ENCODE peak calls at places on chromosomes 5 and 9, in five cellular contexts. M, L, B, V and G are unnamed samples.

GRCh38 chr9:91663858-91664257 is 240.2 kb upstream of the NFIL3 start:
- DNase-seq in V (no peak), M (no peak), L (peak; percentile 57), B (no peak), G (no peak)

GRCh38 chr9:113590991-113591898 is 127.7 kb downstream of the RGS3 start:
- DNase-seq in B (peak; percentile 46), L (peak; percentile 72), M (peak; percentile 85), V (peak; percentile 77), G (peak; percentile 56)

GRCh38 chr5:171750316-171750788 is 35.3 kb upstream of the SMIM23 start:
- DNase-seq in V (no peak), L (peak; percentile 86), M (peak; percentile 59), B (no peak), G (no peak)

GRCh38 chr5:139906661-139907060 is 111.1 kb downstream of the PSD2 start:
- DNase-seq in V (no peak), L (no peak), M (no peak), B (no peak), G (no peak)

GRCh38 chr9:89274838-89275237 is 36.2 kb upstream of the CKS2 start:
- DNase-seq in M (no peak), L (peak; percentile 92), B (no peak), V (no peak), G (peak; percentile 53)

GRCh38 chr9:23938908-23939307 is 112.9 kb upstream of the ELAVL2 start:
- DNase-seq in M (no peak), V (no peak), L (no peak), B (no peak), G (no peak)

GRCh38 chr5:170363671-170364070 is 25.5 kb downstream of the KCNMB1 start:
- DNase-seq in V (no peak), L (no peak), M (no peak), B (no peak), G (no peak)

GRCh38 chr9:72041775-72042194 is 18.6 kb downstream of the C9orf57 start:
- DNase-seq in B (no peak), L (peak; percentile 96), V (no peak), M (peak; percentile 36), G (peak; percentile 49)

GRCh38 chr5:179124853-179125788 is 64.9 kb downstream of the ZNF354C start:
- DNase-seq in B (no peak), L (no peak), M (no peak), V (no peak), G (no peak)

GRCh38 chr9:29078063-29078660 is 1504.9 kb upstream of the C9orf72 start:
- DNase-seq in V (no peak), B (no peak), M (no peak), L (peak; percentile 84), G (peak; percentile 42)

GRCh38 chr9:70773579-70773978 is 347.8 kb downstream of the TRPM3 start:
- DNase-seq in L (no peak), B (no peak), V (no peak), M (no peak), G (no peak)

GRCh38 chr9:101026824-101027223 is 1.7 kb upstream of the PLPPR1 start:
- DNase-seq in V (no peak), B (no peak), L (no peak), M (no peak), G (no peak)

GRCh38 chr5:102627311-102627710 is 127.8 kb upstream of the PAM start:
- DNase-seq in M (no peak), L (peak; percentile 27), B (no peak), V (no peak), G (peak; percentile 16)

GRCh38 chr5:44565872-44566271 is 176.7 kb upstream of the FGF10 start:
- DNase-seq in L (peak; percentile 50), M (no peak), V (no peak), B (no peak), G (no peak)

GRCh38 chr9:81720450-81721086 is 31.2 kb upstream of the TLE1 start:
- DNase-seq in V (no peak), M (no peak), L (no peak), B (no peak), G (no peak)

GRCh38 chr9:137127301-137128157 is 11.4 kb upstream of the GRIN1 start:
- DNase-seq in L (no peak), B (peak; percentile 63), V (peak; percentile 78), M (no peak), G (no peak)

GRCh38 chr9:134616341-134616740 is 25.3 kb upstream of the COL5A1 start:
- DNase-seq in L (no peak), B (no peak), V (no peak), M (no peak), G (no peak)

GRCh38 chr9:21931428-21931827 is 62.8 kb downstream of the CDKN2A start:
- DNase-seq in B (no peak), V (no peak), M (no peak), L (no peak), G (no peak)

GRCh38 chr5:177500685-177501522 is 3.5 kb upstream of the PDLIM7 start:
- DNase-seq in M (peak; percentile 95), B (peak; percentile 92), L (peak; percentile 90), V (peak; percentile 86), G (peak; percentile 67)

GRCh38 chr5:9865574-9865973 is 235.4 kb upstream of the TAS2R1 start:
- DNase-seq in L (no peak), B (no peak), M (no peak), V (no peak), G (no peak)

GRCh38 chr9:114911167-114911821 is 19.1 kb downstream of the TNFSF8 start:
- DNase-seq in L (peak; percentile 77), B (no peak), M (no peak), V (no peak), G (no peak)
- TF ChIP-seq CTCF in L (peak; percentile 68), B (peak; percentile 42), M (peak; percentile 77), V (peak; percentile 14), G (peak; percentile 78)

DNA sequence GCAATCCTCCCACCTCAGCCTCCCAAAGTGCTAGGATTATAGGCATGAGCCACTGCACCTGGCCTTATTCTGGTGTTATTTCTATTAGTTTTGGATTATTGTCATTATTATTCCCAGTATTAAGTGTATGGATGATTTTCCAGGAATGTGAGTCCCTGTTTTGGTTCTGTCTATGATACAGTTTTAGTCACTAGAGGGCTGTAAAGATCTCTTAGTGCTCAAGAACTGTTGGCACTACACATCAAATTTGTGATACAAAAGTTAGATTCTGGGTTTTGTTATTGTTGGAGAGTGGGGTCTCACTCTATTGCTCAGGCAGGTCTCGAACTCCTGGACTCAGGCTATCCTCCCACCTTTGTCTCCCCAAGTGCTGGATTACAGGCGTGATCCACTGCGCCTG is 12.1 kb downstream of the CCL28 start:
- DNase-seq in B (no peak), L (peak; percentile 37), M (no peak), V (no peak), G (no peak)
- TF ChIP-seq CTCF in B (no peak), L (peak; percentile 47), M (no peak), V (no peak), G (peak; percentile 43)

DNA sequence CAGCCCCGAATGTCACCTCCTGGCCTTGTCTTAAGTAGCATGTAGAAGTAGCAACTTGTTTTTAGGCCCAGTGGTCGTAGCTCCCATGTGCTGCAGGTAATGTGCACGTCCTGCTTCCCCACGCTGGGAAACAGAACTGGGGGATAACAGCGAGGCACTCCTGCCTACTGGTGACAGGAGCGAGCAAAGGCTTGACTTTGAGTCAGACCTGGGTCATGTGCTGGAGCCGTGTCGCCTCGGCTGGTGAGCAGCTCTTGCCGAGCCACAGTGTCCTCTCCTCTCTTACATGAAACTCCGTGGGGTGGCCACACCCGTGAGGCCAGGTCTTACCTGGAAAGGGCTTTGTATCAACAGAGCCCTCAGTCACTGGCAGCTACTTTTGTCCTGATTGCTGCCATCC is 17.5 kb upstream of the POMT1 start:
- DNase-seq in V (no peak), B (no peak), L (no peak), M (no peak), G (no peak)
- TF ChIP-seq CTCF in V (no peak), B (no peak), L (no peak), M (no peak), G (no peak)

GRCh38 chr5:150672237-150672883 is 11.3 kb downstream of the MYOZ3 start:
- DNase-seq in B (no peak), V (peak; percentile 28), L (peak; percentile 65), M (peak; percentile 61), G (no peak)
- TF ChIP-seq CTCF in B (no peak), V (no peak), L (no peak), M (no peak), G (peak; percentile 8)

DNA sequence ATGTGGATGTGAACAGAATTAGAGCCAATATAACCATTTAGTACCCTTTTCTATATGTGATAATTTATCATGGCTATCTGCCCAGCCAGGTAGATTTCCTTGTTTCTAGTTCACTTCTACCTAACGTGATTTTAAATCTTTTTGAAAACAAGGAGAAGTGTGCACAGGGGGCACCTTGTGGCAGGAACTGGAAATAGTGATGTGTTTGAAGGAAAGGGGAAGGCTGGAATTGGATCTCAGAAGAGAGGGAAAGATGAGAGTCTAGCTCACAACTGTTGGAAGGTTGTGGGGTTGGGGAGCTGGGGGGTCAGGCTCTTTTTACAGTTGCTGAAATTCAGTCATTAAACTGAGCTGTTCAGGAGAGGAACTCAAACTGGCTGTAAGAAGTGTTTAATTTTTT is 219.5 kb downstream of the KCTD16 start:
- DNase-seq in L (peak; percentile 44), V (no peak), M (no peak), B (no peak), G (no peak)
- TF ChIP-seq CTCF in L (peak; percentile 43), V (no peak), M (peak; percentile 26), B (no peak), G (peak; percentile 43)

GRCh38 chr5:134525687-134526482 is 415 bp downstream of the JADE2 start:
- DNase-seq in V (peak; percentile 59), B (peak; percentile 67), M (peak; percentile 73), L (peak; percentile 84), G (peak; percentile 68)

GRCh38 chr5:134523543-134524136 is 1.8 kb upstream of the JADE2 start:
- DNase-seq in L (peak; percentile 23), B (no peak), M (no peak), V (no peak), G (no peak)

GRCh38 chr5:134524826-134525686 is at the start of gene JADE2:
- DNase-seq in M (peak; percentile 74), L (peak; percentile 90), V (peak; percentile 91), B (peak; percentile 90), G (no peak)

GRCh38 chr5:134526483-134527155 is 1.1 kb downstream of the JADE2 start:
- DNase-seq in V (peak; percentile 72), B (peak; percentile 79), L (peak; percentile 86), M (peak; percentile 84), G (no peak)

GRCh38 chr5:134524219-134524825 is 1.1 kb upstream of the JADE2 start:
- DNase-seq in B (peak; percentile 78), M (peak; percentile 88), L (peak; percentile 94), V (peak; percentile 75), G (no peak)
- TF ChIP-seq CTCF in B (no peak), M (no peak), L (no peak), V (peak; percentile 8), G (no peak)